ENCODE peak calls at places on chromosomes 11 and 22, in four cellular contexts. B, N, O and S are unnamed samples.

GRCh38 chr11:45662665-45663485 is 2.5 kb downstream of the CHST1 start:
- DNase-seq in B (peak; percentile 47), N (peak; percentile 13), O (no peak), S (peak; percentile 43)

GRCh38 chr11:4125141-4125540 is 30.5 kb downstream of the RRM1 start:
- DNase-seq in B (no peak), N (peak; percentile 89), O (no peak), S (no peak)

GRCh38 chr22:44525872-44526271 is 27.8 kb upstream of the RTL6 start:
- DNase-seq in B (no peak), N (no peak), O (no peak), S (no peak)

GRCh38 chr11:103053997-103054396 is 38.0 kb downstream of the DCUN1D5 start:
- DNase-seq in B (no peak), N (no peak), O (no peak), S (no peak)

GRCh38 chr11:70241709-70242108 is 28.8 kb upstream of the PPFIA1 start:
- DNase-seq in B (no peak), N (no peak), O (no peak), S (no peak)

GRCh38 chr22:35498026-35498425 is 42.6 kb upstream of the RASD2 start:
- DNase-seq in B (peak; percentile 47), N (no peak), O (no peak), S (no peak)

GRCh38 chr11:69267395-69267805 is 26.6 kb upstream of the MYEOV start:
- DNase-seq in B (no peak), N (no peak), O (no peak), S (no peak)

GRCh38 chr11:71568707-71569349 is 3.5 kb downstream of the KRTAP5-10 start:
- DNase-seq in B (peak; percentile 55), N (peak; percentile 2), O (no peak), S (no peak)

GRCh38 chr11:73230931-73231330 is 12.8 kb downstream of the P2RY2 start:
- DNase-seq in B (peak; percentile 13), N (no peak), O (no peak), S (no peak)

GRCh38 chr22:31449521-31449920 is 40.1 kb downstream of the EIF4ENIF1 start:
- DNase-seq in B (no peak), N (no peak), O (no peak), S (no peak)

GRCh38 chr11:127013550-127013949 is 13.0 kb upstream of the KIRREL3 start:
- DNase-seq in B (no peak), N (no peak), O (no peak), S (no peak)

GRCh38 chr22:50303515-50303847 is 4.0 kb downstream of the PLXNB2 start:
- DNase-seq in B (no peak), N (no peak), O (no peak), S (no peak)

GRCh38 chr11:113238721-113239120 is 75.7 kb upstream of the TTC12 start:
- DNase-seq in B (no peak), N (no peak), O (no peak), S (no peak)

GRCh38 chr11:72568861-72569260 is 105.4 kb downstream of the PDE2A start:
- DNase-seq in B (no peak), N (peak; percentile 61), O (no peak), S (no peak)

GRCh38 chr11:2666828-2667570 is 32.8 kb downstream of the KCNQ1OT1 start:
- DNase-seq in B (no peak), N (no peak), O (peak; percentile 9), S (no peak)

GRCh38 chr11:104668797-104669463 is 229.3 kb downstream of the CASP12 start:
- DNase-seq in B (no peak), N (peak; percentile 96), O (no peak), S (peak; percentile 73)

GRCh38 chr11:94588366-94588952 is 21.3 kb downstream of the PIWIL4 start:
- DNase-seq in B (no peak), N (no peak), O (no peak), S (no peak)

GRCh38 chr22:50252081-50253045 is 1.3 kb upstream of the HDAC10 start:
- DNase-seq in B (peak; percentile 83), N (peak; percentile 49), O (peak; percentile 79), S (no peak)

GRCh38 chr11:119065369-119065768 is 2.2 kb upstream of the VPS11 start:
- DNase-seq in B (peak; percentile 52), N (peak; percentile 30), O (no peak), S (peak; percentile 21)

GRCh38 chr11:102410382-102410784 is 42.2 kb downstream of the TMEM123 start:
- DNase-seq in B (peak; percentile 22), N (no peak), O (no peak), S (no peak)

GRCh38 chr11:11691296-11692141 is 69.7 kb upstream of the GALNT18 start:
- DNase-seq in B (no peak), N (no peak), O (no peak), S (no peak)

GRCh38 chr11:133355095-133355494 is 177.2 kb downstream of the OPCML start:
- DNase-seq in B (no peak), N (peak; percentile 15), O (no peak), S (no peak)

GRCh38 chr11:34819740-34820482 is 96.3 kb downstream of the APIP start:
- DNase-seq in B (no peak), N (no peak), O (no peak), S (no peak)

GRCh38 chr22:28017859-28018258 is 98.8 kb upstream of the PITPNB start:
- DNase-seq in B (no peak), N (no peak), O (peak; percentile 13), S (no peak)

GRCh38 chr11:107858217-107859070 is at the start of gene SLC35F2:
- DNase-seq in B (peak; percentile 86), N (peak; percentile 49), O (peak; percentile 44), S (no peak)

GRCh38 chr22:32649515-32650200 is 151.8 kb upstream of the TIMP3 start:
- DNase-seq in B (no peak), N (no peak), O (peak; percentile 75), S (no peak)

GRCh38 chr11:78200061-78200460 is 11.3 kb downstream of the USP35 start:
- DNase-seq in B (no peak), N (no peak), O (no peak), S (no peak)

GRCh38 chr11:6771926-6772898 is at the start of gene OR2AG2:
- DNase-seq in B (no peak), N (no peak), O (peak; percentile 38), S (no peak)

GRCh38 chr22:25111579-25112517 is 87.8 kb upstream of the CRYBB3 start:
- DNase-seq in B (peak; percentile 51), N (no peak), O (peak; percentile 73), S (no peak)

GRCh38 chr22:39314251-39314971 is 5.0 kb downstream of the RPL3 start:
- DNase-seq in B (no peak), N (no peak), O (no peak), S (no peak)

GRCh38 chr11:13344818-13345217 is 67.2 kb downstream of the BMAL1 start:
- DNase-seq in B (no peak), N (no peak), O (no peak), S (no peak)

GRCh38 chr22:45284705-45285305 is at the start of gene UPK3A:
- DNase-seq in B (peak; percentile 77), N (no peak), O (peak; percentile 42), S (no peak)

DNA sequence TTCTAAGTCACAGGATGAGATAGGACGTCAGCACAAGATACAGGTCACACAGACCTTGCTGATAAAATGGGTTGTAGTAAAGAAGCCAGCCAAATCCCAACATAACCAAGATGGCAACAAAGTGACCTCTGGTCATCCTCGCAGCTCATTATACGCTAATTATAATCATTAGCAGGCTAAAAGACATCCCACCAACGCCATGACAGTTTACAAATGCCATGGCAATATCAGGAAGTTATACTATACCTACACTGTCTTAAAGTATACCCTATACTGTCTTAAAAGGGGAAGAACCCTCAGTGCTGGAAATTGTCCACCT is 46.7 kb upstream of the FTH1 start:
- DNase-seq in B (no peak), N (no peak), O (no peak), S (no peak)
- H3K4me3 ChIP-seq in B (no peak overlapping the region), N (no peak overlapping the region), O (no peak overlapping the region), S (no peak overlapping the region)

GRCh38 chr11:117823294-117823940 is 1.1 kb downstream of the FXYD2 start:
- DNase-seq in B (no peak), N (no peak), O (no peak), S (no peak)
- TF ChIP-seq CTCF in B (peak; percentile 28), N (peak; percentile 11), O (no peak), S (peak; percentile 17)

GRCh38 chr11:122439911-122440782 is 215.4 kb upstream of the UBASH3B start:
- DNase-seq in B (peak; percentile 48), N (no peak), O (peak; percentile 34), S (no peak)
- H3K4me3 ChIP-seq in B (peak overlapping the region; percentile 14), N (no peak overlapping the region), O (peak overlapping the region; percentile 60), S (peak overlapping the region; percentile 23)

GRCh38 chr11:75199412-75199955 is 41.1 kb upstream of the TPBGL start:
- DNase-seq in B (no peak), N (no peak), O (no peak), S (no peak)

GRCh38 chr11:75201771-75202170 is 38.8 kb upstream of the TPBGL start:
- DNase-seq in B (no peak), N (no peak), O (no peak), S (no peak)

GRCh38 chr11:75202195-75202594 is 38.4 kb upstream of the TPBGL start:
- DNase-seq in B (no peak), N (no peak), O (no peak), S (no peak)

GRCh38 chr11:75200051-75200450 is 40.5 kb upstream of the TPBGL start:
- DNase-seq in B (no peak), N (no peak), O (no peak), S (no peak)

GRCh38 chr11:75200531-75200930 is 40.0 kb upstream of the TPBGL start:
- DNase-seq in B (no peak), N (no peak), O (no peak), S (no peak)
- TF ChIP-seq CTCF in B (no peak), N (no peak), O (no peak), S (no peak)